ENCODE peak calls at places on chromosomes 3 and 15, in six cellular contexts. L, K, G, P, J and F are unnamed samples.

GRCh38 chr3:115999598-115999997 is 376.3 kb downstream of the GAP43 start:
- DNase-seq in J (no peak), L (no peak), G (peak), K (no peak), P (peak), F (no peak)

GRCh38 chr15:54082836-54083492 is 104.7 kb downstream of the UNC13C start:
- DNase-seq in G (peak), J (no peak), L (no peak), P (peak), K (peak), F (no peak)

GRCh38 chr3:189952272-189952671 is 168.4 kb downstream of the P3H2 start:
- DNase-seq in K (no peak), P (no peak), L (no peak), G (no peak), J (no peak), F (no peak)

GRCh38 chr15:32994810-32995424 is 199.6 kb downstream of the FMN1 start:
- DNase-seq in G (peak), K (peak), J (no peak), P (peak), L (peak), F (no peak)

GRCh38 chr3:177633671-177634207 is 436.5 kb upstream of the TBL1XR1 start:
- DNase-seq in J (no peak), K (peak), G (no peak), P (peak), L (no peak), F (peak)

GRCh38 chr3:133268772-133269171 is 131.1 kb upstream of the BFSP2 start:
- DNase-seq in P (no peak), K (no peak), G (no peak), J (no peak), L (no peak), F (no peak)

GRCh38 chr3:160001154-160001760 is 12.6 kb downstream of the IL12A start:
- DNase-seq in G (no peak), P (no peak), J (no peak), L (no peak), K (no peak), F (no peak)

GRCh38 chr3:71011565-71012287 is 571.8 kb downstream of the FOXP1 start:
- DNase-seq in P (peak), G (peak), L (no peak), J (no peak), K (no peak), F (no peak)

GRCh38 chr3:109195812-109196211 is 59.3 kb downstream of the C3orf85 start:
- DNase-seq in K (peak), J (no peak), L (peak), P (peak), G (no peak), F (no peak)

GRCh38 chr3:195184716-195185421 is 86.1 kb downstream of the XXYLT1 start:
- DNase-seq in P (no peak), J (no peak), K (no peak), L (no peak), G (no peak), F (no peak)
- H3K4me3 ChIP-seq in P (no peak), J (no peak), K (no peak), L (no peak), G (no peak), F (no peak)

DNA sequence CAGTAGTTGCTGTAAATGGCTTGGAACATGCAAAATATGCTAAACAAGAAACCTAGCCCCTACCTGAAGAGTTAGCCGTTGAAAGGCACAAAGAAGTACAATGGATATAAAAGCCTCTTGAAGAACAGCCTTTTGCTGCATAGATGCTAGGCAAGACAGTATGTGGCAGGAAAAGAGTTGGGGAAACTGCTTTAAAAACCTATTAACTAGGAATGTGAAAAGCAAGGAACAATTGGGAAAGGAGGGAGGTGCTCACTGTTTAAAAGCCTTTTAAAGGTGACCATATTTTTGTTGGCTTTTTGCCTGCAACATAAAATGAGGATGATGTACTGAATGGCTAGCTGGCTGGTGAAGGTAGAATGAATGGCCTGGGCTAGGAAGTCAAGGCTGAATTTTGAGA is 24.5 kb upstream of the SOX2 start:
- DNase-seq in L (no peak), P (no peak), J (no peak), G (no peak), K (no peak), F (no peak)
- TF ChIP-seq CTCF in L (no peak), P (no peak), J (no peak), G (no peak), K (no peak), F (no peak)

DNA sequence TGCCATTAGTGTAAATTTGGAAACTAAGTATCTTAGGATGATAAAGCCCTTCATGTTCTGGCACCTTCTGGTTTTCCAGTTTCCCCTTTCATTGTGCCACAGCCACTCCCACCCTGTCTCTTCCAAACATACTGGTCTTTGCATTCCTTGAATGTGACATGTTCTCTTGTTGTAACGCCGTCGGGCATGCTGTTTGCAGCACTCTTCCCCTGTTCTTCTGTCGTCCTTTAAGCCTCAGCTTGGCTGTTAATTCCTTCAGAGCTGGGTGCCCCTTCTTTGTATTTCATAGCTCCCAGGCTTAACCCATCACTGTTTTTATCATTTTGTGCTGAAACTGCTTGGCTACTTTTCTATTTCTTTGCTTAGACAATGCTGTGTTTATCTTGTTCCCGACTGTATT is 95.5 kb upstream of the KCNAB1 start:
- DNase-seq in L (no peak), K (peak), P (peak), J (no peak), G (no peak), F (no peak)
- H3K4me3 ChIP-seq in L (no peak), K (no peak), P (peak), J (peak), G (no peak), F (no peak)

GRCh38 chr3:167166594-167167253 is 213.4 kb downstream of the ZBBX start:
- DNase-seq in J (peak), P (no peak), G (no peak), K (no peak), L (no peak), F (no peak)
- TF ChIP-seq CTCF in J (no peak), P (no peak), G (no peak), K (no peak), L (no peak), F (no peak)

GRCh38 chr3:193507566-193507965 is 47.1 kb downstream of the ATP13A4 start:
- DNase-seq in J (no peak), G (no peak), L (no peak), P (no peak), K (no peak), F (no peak)

GRCh38 chr3:193502871-193503270 is 51.8 kb downstream of the ATP13A4 start:
- DNase-seq in K (no peak), J (no peak), P (no peak), G (no peak), L (no peak), F (no peak)

GRCh38 chr3:193509103-193509965 is 45.4 kb downstream of the ATP13A4 start:
- DNase-seq in P (no peak), G (no peak), J (no peak), K (no peak), L (no peak), F (no peak)

GRCh38 chr3:193510154-193510553 is 44.5 kb downstream of the ATP13A4 start:
- DNase-seq in P (no peak), G (no peak), K (no peak), J (no peak), L (no peak), F (no peak)

DNA sequence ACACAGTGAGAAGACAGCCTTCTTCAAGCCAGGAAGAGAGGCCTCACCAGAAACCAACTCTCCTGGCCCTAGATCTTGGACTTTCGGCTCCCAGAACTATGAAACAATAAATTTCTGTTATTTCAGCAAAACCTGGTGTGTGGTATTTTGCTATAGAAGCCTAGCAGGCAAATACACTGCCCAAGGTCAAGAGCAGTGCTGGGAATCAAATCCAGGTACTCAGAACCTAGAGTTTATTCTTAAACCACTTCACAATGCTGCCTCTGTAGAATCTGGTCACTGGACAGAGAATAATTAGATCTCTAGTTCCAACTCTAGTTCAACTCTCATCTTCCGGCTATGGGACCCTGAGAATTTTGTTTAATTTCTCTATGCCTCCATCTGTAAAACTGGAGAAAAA is 46.6 kb downstream of the ATP13A4 start:
- DNase-seq in L (no peak), G (no peak), K (no peak), J (no peak), P (no peak), F (no peak)
- H3K4me3 ChIP-seq in L (no peak), G (no peak), K (no peak), J (no peak), P (no peak), F (no peak)

GRCh38 chr15:74541494-74542191 is 623 bp downstream of the ARID3B start:
- DNase-seq in J (no peak), G (peak), P (peak), K (peak), L (no peak), F (no peak)

GRCh38 chr15:74545061-74545460 is 4.0 kb downstream of the ARID3B start:
- DNase-seq in L (no peak), G (no peak), J (no peak), K (peak), P (no peak), F (no peak)

GRCh38 chr15:74542192-74543042 is 1.4 kb downstream of the ARID3B start:
- DNase-seq in P (no peak), L (no peak), G (peak), J (no peak), K (no peak), F (no peak)

GRCh38 chr15:74543043-74543422 is 2.0 kb downstream of the ARID3B start:
- DNase-seq in G (peak), J (no peak), L (no peak), P (no peak), K (no peak), F (no peak)

GRCh38 chr15:74543583-74543982 is 2.6 kb downstream of the ARID3B start:
- DNase-seq in K (no peak), J (no peak), P (no peak), L (no peak), G (peak), F (no peak)
- TF ChIP-seq CTCF in K (no peak), J (no peak), P (no peak), L (no peak), G (peak), F (no peak)

DNA sequence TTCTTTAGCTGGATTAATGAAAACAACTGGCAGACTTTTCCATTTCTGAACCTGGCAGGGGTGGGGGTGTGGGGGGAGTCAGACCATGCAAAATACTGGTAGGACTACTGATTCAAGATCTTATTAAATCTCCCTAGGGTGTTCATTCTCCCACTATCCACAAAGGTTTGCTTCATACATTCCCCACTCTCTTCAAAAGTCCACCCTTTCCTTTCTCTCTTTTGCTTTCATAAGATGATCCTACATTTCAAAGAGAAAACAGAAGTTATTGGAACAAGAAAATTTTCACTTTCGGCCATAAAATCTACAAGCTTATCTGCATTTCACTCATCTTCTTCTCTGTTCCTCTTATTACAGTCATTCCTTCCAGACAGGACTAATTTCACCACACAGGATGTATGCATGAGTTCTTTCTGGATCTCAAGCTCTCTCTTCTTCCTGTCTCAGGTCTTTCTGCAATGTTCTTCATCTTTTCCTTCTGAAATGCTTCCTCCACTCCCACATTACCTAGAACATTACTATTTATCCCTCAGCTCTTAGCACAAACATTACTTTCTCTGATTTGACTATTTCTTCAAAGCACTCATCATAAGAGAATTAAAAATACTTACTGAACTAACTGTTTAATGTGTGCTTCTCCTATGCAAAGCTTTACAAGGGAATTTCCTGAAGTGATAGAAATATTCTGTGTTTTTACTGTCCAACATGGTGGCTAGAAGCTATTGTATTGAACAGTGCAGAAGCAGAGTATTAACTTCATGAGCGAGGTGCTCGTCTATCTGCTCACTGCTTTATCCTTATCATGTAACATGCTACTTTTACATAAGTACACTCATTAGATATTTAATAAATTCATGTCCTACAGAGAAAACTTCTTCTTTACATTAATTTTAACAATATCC is 238.9 kb downstream of the ISL2 start:
- DNase-seq in J (no peak), L (no peak), K (no peak), P (no peak), G (peak), F (no peak)
- H3K4me3 ChIP-seq in J (no peak), L (no peak), K (no peak), P (no peak), G (no peak), F (no peak)

GRCh38 chr3:113623324-113623723 is 73.1 kb downstream of the USF3 start:
- DNase-seq in J (no peak), G (no peak), K (no peak), P (no peak), L (no peak), F (no peak)
- TF ChIP-seq CTCF in J (no peak), G (no peak), K (peak), P (no peak), L (peak), F (no peak)

DNA sequence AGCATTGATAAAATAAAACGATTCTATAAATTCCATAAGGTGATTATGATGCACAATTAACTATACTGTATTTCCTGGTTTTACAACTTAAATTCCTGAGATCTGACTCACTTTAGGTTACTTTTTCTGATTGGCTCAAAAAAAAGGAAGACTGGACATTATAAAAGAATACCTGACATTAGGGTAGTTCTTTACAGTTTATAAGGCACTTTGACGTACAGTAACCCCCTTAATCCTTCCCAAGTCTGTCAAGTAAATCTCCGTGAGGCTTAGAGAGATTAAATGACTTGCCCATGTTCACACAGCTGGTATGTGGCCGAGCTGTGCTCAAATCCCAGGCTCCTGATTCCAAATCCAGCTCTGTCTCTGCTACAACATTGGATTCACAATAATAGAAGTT is 1.0 kb upstream of the SLTM start:
- DNase-seq in K (peak), J (no peak), L (no peak), G (no peak), P (no peak), F (no peak)
- H3K4me3 ChIP-seq in K (peak), J (peak), L (peak), G (peak), P (peak), F (no peak)